ENCODE peak calls at places on chromosomes 16 and 17, in four cellular contexts. V is PC-9, F is HCT116, A is IMR-90. R is an unnamed sample. For H4K20me1, the result is how much of the 10 kb centered on the place peaks cover.

GRCh38 chr16:23351360-23351759 is 49.3 kb downstream of the SCNN1B start:
- DNase-seq in F (no peak), V (no peak), A (no peak), R (no peak)

GRCh38 chr16:53372942-53373871 is 61.1 kb upstream of the RBL2 start:
- DNase-seq in F (peak), V (peak), A (no peak), R (peak)

GRCh38 chr16:89974860-89975259 is 26.3 kb downstream of the DEF8 start:
- DNase-seq in F (no peak), A (no peak), V (no peak), R (no peak)

GRCh38 chr16:590875-591200 is 972 bp downstream of the RAB40C start:
- DNase-seq in F (no peak), V (no peak), A (no peak), R (no peak)

GRCh38 chr16:77541131-77541530 is 106.3 kb upstream of the ADAMTS18 start:
- DNase-seq in F (no peak), A (no peak), V (no peak), R (no peak)

GRCh38 chr17:42795061-42795460 is 3.4 kb downstream of the COA3 start:
- DNase-seq in V (no peak), F (no peak), A (no peak), R (no peak)

GRCh38 chr17:79621151-79621940 is 10.5 kb upstream of the RBFOX3 start:
- DNase-seq in V (no peak), A (no peak), F (no peak), R (no peak)

GRCh38 chr17:79907855-79908254 is 68.6 kb upstream of the CBX4 start:
- DNase-seq in V (no peak), A (peak), F (no peak), R (no peak)

GRCh38 chr17:56676807-56677206 is 83.3 kb downstream of the NOG start:
- DNase-seq in A (no peak), F (no peak), V (no peak), R (peak)

GRCh38 chr17:3911271-3912053 is 4.8 kb downstream of the P2RX1 start:
- DNase-seq in V (no peak), F (no peak), A (no peak), R (no peak)

GRCh38 chr17:38748329-38749221 is at the start of gene PCGF2:
- DNase-seq in V (peak), F (peak), A (peak), R (peak)

GRCh38 chr16:20906225-20906870 is 5.8 kb downstream of the LYRM1 start:
- DNase-seq in A (peak), V (peak), F (no peak), R (peak)

GRCh38 chr17:80724723-80725388 is 180.2 kb downstream of the RPTOR start:
- DNase-seq in F (peak), V (peak), A (peak), R (peak)

GRCh38 chr17:40517286-40517662 is 15.9 kb upstream of the TNS4 start:
- DNase-seq in V (no peak), A (no peak), F (no peak), R (no peak)

GRCh38 chr17:31580331-31581021 is 189.0 kb downstream of the RAB11FIP4 start:
- DNase-seq in V (no peak), F (no peak), A (peak), R (peak)
- H4K20me1 ChIP-seq in V (under half), F (under half), A (under half), R (under half)

DNA sequence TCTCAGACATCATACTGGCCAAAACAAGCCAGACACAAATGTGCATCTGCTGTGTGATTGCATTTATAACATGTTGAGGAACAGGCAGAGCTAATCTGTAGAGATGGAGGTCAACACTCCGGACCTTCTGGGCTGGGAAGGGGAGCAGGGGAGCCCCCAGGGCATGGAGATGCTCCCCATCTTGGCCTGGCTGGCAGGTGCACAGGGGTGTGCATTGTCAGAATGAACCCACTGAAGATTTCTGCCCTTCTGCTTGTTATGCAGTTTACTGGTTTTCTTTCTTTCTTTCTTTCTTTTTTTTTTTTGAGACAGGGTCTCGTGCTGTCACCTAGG is 146.9 kb downstream of the CMIP start:
- DNase-seq in A (no peak), V (no peak), F (no peak), R (no peak)
- H4K20me1 ChIP-seq in A (under half), V (under half), F (under half), R (under half)

GRCh38 chr17:48568499-48569259 is 9.5 kb downstream of the HOXB4 start:
- DNase-seq in F (no peak), A (peak), V (no peak), R (no peak)
- H4K20me1 ChIP-seq in F (under half), A (under half), V (under half), R (under half)

DNA sequence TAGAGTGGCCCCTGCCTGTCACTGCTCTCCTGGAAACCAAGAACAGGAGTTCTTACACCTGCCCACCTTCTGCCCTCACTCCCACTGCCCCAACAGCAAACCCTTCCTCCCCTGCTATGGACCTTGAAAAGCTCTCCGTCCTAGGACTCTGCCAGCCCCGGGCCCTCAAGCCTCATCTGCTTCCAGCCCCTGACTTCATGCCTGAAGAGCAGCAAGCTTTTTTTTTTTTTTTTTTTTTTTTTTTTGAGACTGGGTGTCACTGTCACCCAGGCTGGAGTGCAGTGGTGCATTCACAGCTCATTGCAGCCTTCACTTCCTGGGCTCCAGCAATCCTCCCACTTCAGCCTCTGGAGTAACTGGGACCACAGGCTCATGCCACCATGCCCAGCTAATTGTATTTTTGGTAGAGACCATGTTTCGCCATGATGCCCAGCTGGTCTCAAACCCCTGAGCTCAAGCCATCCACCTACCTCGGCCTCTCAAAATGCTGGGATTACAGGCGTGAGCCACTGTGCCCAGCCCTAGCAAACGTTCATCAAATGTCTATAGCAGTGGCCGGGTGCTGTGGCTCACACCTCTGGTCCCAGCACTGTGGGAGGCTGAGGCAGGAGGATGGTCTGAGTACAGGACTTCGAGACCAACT is 16.9 kb downstream of the CARHSP1 start:
- DNase-seq in F (no peak), A (no peak), V (no peak), R (no peak)
- H4K20me1 ChIP-seq in F (under half), A (half or more), V (under half), R (under half)

R was measured in PC-3.